ENCODE peak calls at places on chromosome X, in seven cellular contexts. Z is naive thymus-derived CD4-positive, alpha-beta T cell; D is brain microvascular endothelial cell; H is MM.1S; T is neuronal stem cell; P is cardiac muscle cell; J is CD4-positive, CD25-positive, alpha-beta regulatory T cell. N is an unnamed sample. For H3K27me3, the result is how much of the 10 kb centered on the place peaks cover.

GRCh38 chrX:49157194-49157593 is 5.4 kb upstream of the MAGIX start:
- DNase-seq in Z (no peak), D (no peak), H (no peak), T (no peak), P (no peak), J (no peak), N (no peak)

GRCh38 chrX:74421181-74422028 is at the start of gene SLC16A2:
- DNase-seq in Z (peak), D (peak), H (peak), T (peak), P (peak), J (peak), N (peak)

GRCh38 chrX:53048169-53049126 is at the start of gene GPR173:
- DNase-seq in Z (no peak), D (peak), H (no peak), T (peak), P (peak), J (no peak), N (no peak)

GRCh38 chrX:3403748-3404147 is 57.3 kb upstream of the MXRA5 start:
- DNase-seq in Z (no peak), D (no peak), H (no peak), T (no peak), P (no peak), J (no peak), N (no peak)

GRCh38 chrX:13014111-13015094 is 30.0 kb downstream of the FAM9C start:
- DNase-seq in Z (no peak), D (no peak), H (no peak), T (no peak), P (no peak), J (no peak), N (no peak)

GRCh38 chrX:115134366-115134765 is 54.8 kb upstream of the RBMXL3 start:
- DNase-seq in Z (no peak), D (no peak), H (no peak), T (no peak), P (no peak), J (no peak), N (no peak)

GRCh38 chrX:129877401-129877800 is 28.6 kb upstream of the UTP14A start:
- DNase-seq in Z (no peak), D (no peak), H (no peak), T (no peak), P (no peak), J (no peak), N (no peak)

GRCh38 chrX:141467442-141467841 is 117.1 kb downstream of the SPANXA1 start:
- DNase-seq in Z (no peak), D (no peak), H (no peak), T (no peak), P (peak), J (no peak), N (no peak)

GRCh38 chrX:34918856-34919255 is 23.7 kb upstream of the FAM47B start:
- DNase-seq in Z (no peak), D (peak), H (no peak), T (peak), P (peak), J (no peak), N (no peak)

DNA sequence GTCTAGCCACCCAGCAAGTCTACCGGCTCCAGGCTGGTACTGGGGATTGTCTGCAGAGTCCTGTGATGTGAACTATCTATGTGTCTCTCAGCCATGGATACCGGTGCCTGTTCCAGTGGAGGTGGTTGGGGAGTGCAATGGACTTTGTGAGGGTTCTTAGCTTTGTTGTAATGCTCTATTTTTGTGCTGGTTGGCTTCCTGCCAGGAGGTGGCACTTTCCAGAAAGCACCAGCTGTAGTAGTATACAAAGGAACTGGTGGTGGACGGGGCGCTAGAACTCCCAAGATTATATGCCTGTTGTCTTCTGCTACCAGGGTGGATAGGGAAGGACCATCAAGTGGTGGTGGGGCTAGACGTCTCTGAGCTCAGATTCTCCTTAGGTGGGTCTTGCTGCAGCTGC is 306.4 kb upstream of the POF1B start:
- DNase-seq in Z (no peak), D (no peak), H (no peak), T (no peak), P (no peak), J (no peak), N (no peak)
- H3K27me3 ChIP-seq in Z (under half), D (under half), H (under half), T (under half), P (under half), J (under half), N (under half)

DNA sequence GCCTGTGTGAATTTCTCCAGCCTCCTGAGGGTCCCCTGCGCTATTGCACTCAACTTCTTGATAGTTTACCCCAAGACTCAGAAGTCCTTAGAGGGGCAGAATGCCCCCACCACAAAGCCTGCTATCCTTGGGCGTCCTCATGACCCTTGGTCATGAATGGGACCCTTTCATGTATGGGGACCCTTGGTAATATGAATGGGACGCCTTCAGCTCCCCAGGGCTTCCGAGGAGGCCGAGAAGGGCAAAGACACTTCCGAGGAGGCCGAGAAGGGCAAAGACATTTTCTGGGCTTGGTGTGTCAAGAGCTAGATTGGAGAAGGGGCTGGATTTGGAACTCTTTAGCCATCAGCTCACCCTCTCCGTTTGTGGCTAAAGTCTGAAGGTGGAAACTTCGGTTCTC is 8.6 kb downstream of the SHOX start:
- DNase-seq in Z (no peak), D (no peak), H (no peak), T (no peak), P (no peak), J (no peak), N (no peak)
- H3K27me3 ChIP-seq in Z (under half), D (under half), H (under half), T (half or more), P (half or more), J (under half), N (under half)

DNA sequence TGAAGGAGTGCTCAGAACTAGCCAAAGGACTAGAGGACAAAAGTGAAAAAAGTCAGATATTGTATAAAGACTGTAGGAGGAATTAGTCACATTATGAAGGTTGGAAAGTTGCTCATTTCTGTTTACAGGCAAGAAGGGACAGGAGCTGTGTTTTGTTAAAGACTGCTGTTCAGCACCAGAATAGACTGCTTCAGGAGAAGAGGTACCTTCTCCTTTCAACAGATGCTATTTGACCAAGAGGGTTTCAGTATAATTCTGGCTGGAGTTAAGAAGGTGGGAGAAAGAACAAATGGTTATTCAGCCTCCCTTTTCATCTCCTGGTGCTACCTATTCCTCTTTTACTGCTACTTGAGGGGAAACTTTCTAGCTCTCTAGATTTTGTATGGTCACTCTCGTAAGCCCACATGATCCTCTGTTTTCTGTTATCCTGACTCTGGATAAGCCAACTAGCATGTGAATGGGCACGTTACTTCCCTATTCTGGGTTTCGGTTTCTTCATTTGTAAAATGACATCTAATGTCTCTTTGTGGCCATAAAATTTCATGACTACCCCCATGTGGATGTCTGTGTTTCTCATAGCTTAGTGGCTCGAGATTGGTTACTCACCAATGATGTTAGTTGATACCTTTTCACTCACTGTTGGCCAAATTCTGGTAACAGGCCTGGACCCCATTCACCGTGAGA is 68.9 kb downstream of the SH2D1A start:
- DNase-seq in Z (no peak), D (no peak), H (no peak), T (no peak), P (no peak), J (no peak), N (no peak)
- H3K27me3 ChIP-seq in Z (under half), D (under half), H (under half), T (under half), P (under half), J (under half), N (under half)

GRCh38 chrX:153477458-153477857 is 7.1 kb upstream of the HAUS7 start:
- DNase-seq in Z (no peak), D (no peak), H (no peak), T (no peak), P (no peak), J (no peak), N (no peak)

GRCh38 chrX:153478746-153479145 is 8.4 kb upstream of the HAUS7 start:
- DNase-seq in Z (no peak), D (no peak), H (no peak), T (no peak), P (no peak), J (no peak), N (no peak)

GRCh38 chrX:153477901-153478300 is 7.5 kb upstream of the HAUS7 start:
- DNase-seq in Z (no peak), D (no peak), H (no peak), T (no peak), P (no peak), J (no peak), N (no peak)

GRCh38 chrX:153482376-153483015 is 12.1 kb upstream of the HAUS7 start:
- DNase-seq in Z (no peak), D (no peak), H (no peak), T (no peak), P (no peak), J (no peak), N (no peak)

DNA sequence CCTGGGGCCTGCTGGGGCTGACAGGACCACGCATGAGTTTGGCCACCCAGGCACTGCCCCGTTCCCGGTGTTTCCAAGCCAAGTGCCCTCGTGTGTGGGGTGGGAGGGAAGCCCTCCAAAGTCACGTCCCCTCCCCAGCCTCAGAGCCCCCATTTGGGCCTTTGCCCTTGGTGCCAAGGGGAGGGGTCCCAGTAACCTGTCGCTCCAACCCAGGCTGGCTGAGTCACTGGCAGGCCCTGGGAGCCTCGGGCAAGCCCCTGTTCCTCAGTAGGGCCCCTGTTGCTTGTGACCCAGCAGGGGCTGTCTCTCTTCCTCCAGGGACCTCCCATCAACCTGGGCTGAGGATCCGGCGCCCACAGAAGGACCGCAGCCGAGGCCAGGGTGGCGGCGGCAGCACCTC is 10.7 kb upstream of the HAUS7 start:
- DNase-seq in Z (no peak), D (no peak), H (no peak), T (no peak), P (no peak), J (no peak), N (no peak)
- H3K27me3 ChIP-seq in Z (under half), D (under half), H (under half), T (under half), P (under half), J (under half), N (under half)

GRCh38 chrX:11546917-11547316 is 118.8 kb downstream of the ARHGAP6 start:
- DNase-seq in Z (no peak), D (no peak), H (no peak), T (no peak), P (no peak), J (no peak), N (no peak)

GRCh38 chrX:11543249-11543648 is 122.5 kb downstream of the ARHGAP6 start:
- DNase-seq in Z (no peak), D (no peak), H (no peak), T (no peak), P (no peak), J (no peak), N (no peak)

GRCh38 chrX:11537141-11537540 is 128.6 kb downstream of the ARHGAP6 start:
- DNase-seq in Z (no peak), D (no peak), H (no peak), T (no peak), P (no peak), J (no peak), N (no peak)

GRCh38 chrX:11540532-11541377 is 125.0 kb downstream of the ARHGAP6 start:
- DNase-seq in Z (no peak), D (no peak), H (no peak), T (no peak), P (no peak), J (no peak), N (no peak)

DNA sequence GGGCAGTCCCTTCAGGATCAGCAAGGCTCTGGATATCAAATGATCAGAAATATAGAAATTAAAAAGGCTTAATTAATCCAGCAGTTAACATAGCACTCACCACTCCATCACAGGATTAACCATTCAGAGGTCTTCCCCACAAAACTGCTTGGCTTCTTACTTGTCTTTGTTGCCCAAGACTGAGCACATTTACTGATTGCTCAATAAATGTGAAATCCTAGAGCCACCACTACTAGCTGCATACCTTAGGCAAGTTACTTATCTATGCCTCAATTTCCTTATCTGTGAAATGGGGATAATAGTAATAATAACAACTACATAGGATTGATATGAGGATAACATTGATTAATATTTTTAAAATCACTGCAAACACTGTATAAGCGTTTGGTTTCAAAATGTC is 124.2 kb downstream of the ARHGAP6 start:
- DNase-seq in Z (no peak), D (no peak), H (no peak), T (no peak), P (no peak), J (no peak), N (no peak)
- H3K27me3 ChIP-seq in Z (under half), D (under half), H (under half), T (under half), P (under half), J (under half), N (under half)

GRCh38 chrX:85828771-85829170 is 218.6 kb downstream of the CHM start:
- DNase-seq in Z (no peak), D (no peak), H (no peak), T (no peak), P (no peak), J (no peak), N (no peak)
- H3K27me3 ChIP-seq in Z (under half), D (under half), H (under half), T (under half), P (under half), J (under half), N (under half)

GRCh38 chrX:134460861-134461218 is 875 bp downstream of the HPRT1 start:
- DNase-seq in Z (no peak), D (no peak), H (peak), T (no peak), P (peak), J (no peak), N (no peak)
- H3K27me3 ChIP-seq in Z (under half), D (under half), H (under half), T (under half), P (under half), J (under half), N (under half)

DNA sequence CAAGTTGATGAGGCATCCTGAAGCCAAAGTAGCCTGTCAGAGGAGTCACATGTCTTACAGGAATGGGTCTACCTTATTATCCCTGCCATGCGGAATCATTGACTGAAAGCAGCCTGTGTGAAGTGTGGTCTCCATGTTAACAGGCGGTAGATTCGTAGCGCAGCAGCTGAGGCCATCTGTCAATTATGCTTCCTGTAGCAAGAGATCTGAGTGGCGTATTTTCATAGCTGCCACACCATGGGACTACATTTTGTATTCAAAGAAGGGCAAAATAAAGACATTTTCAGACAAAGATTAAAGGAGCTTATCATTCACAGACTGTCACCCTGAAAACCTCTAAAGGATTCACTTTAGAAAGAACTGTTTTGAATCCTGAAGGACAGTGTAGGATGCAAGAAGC is 11.2 kb upstream of the MED14 start:
- DNase-seq in Z (no peak), D (no peak), H (no peak), T (no peak), P (no peak), J (no peak), N (no peak)
- H3K27me3 ChIP-seq in Z (under half), D (under half), H (under half), T (under half), P (under half), J (under half), N (under half)